ENCODE peak calls at places on chromosome 22, in four cellular contexts. U is AG09309, E is AG04450, I is A549. N is an unnamed sample.

GRCh38 chr22:23147632-23148387 is 2.5 kb downstream of the RAB36 start:
- DNase-seq in E (peak), I (no peak), U (peak), N (no peak)

GRCh38 chr22:44181912-44182590 is 1.3 kb downstream of the PARVG start:
- DNase-seq in E (no peak), I (no peak), U (no peak), N (no peak)

GRCh38 chr22:21727768-21728167 is 7.8 kb downstream of the YPEL1 start:
- DNase-seq in U (no peak), E (no peak), I (no peak), N (no peak)

GRCh38 chr22:24417200-24417599 is 10.2 kb upstream of the ADORA2A start:
- DNase-seq in I (no peak), U (no peak), E (no peak), N (no peak)

GRCh38 chr22:35620624-35621245 is 3.6 kb upstream of the MB start:
- DNase-seq in E (no peak), I (no peak), U (no peak), N (no peak)

GRCh38 chr22:34880667-34881066 is 185.3 kb upstream of the ISX start:
- DNase-seq in E (no peak), I (no peak), U (no peak), N (no peak)

GRCh38 chr22:26554956-26555355 is 35.0 kb downstream of the TPST2 start:
- DNase-seq in U (no peak), I (no peak), E (no peak), N (no peak)

GRCh38 chr22:47409501-47410275 is 647.2 kb downstream of the TBC1D22A start:
- DNase-seq in I (no peak), E (no peak), U (no peak), N (no peak)

DNA sequence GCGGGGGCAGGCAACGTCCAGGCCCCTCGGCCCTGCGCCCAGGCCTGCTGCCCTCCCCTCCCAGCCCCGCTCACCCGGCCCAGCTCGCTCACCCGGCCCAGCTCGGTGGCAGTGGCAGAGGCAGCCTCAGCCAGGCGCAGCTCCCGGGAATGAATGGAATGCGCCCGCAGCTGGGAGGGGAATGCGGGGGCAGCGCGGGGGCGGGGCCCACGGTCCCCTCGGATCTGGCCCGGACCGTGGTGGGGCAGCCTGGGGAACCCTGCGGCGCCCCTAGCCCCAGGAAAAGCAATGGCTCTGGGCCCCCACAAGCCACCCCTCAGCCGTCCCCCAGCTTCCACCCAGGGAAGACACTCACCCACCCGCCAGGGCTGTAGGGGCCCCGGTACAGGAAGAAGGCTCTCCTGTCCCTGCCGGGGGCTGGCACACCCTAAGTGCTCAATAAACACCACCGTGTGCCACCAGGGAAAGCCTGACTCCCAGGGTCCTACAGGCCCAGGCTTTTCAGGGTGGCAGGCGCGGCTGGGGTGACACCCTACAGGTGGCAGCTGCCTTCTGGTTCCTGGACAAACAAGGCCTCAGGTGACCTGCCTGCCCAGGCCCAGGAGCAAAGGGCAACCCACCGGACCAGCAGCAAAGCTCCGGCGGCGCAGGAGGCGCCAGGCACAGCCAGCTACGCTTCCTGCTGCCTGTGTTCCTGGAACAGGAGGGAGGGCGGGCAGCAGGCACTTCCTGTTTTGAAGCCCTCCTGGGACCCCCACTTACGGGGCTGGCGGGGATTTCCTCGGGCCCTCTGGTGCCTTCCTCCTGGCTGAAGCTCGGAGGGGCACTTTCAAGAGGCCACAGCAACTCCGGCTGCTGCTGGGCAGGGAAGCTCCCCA is 13.8 kb downstream of the PLXNB2 start:
- DNase-seq in E (no peak), I (no peak), U (peak), N (no peak)
- H3K4me3 ChIP-seq in E (peak), I (peak), U (peak), N (peak)

GRCh38 chr22:37457093-37457893 is 28.9 kb downstream of the MFNG start:
- DNase-seq in I (peak), E (no peak), U (no peak), N (peak)
- TF ChIP-seq CTCF in I (peak), E (peak), U (peak), N (peak)

DNA sequence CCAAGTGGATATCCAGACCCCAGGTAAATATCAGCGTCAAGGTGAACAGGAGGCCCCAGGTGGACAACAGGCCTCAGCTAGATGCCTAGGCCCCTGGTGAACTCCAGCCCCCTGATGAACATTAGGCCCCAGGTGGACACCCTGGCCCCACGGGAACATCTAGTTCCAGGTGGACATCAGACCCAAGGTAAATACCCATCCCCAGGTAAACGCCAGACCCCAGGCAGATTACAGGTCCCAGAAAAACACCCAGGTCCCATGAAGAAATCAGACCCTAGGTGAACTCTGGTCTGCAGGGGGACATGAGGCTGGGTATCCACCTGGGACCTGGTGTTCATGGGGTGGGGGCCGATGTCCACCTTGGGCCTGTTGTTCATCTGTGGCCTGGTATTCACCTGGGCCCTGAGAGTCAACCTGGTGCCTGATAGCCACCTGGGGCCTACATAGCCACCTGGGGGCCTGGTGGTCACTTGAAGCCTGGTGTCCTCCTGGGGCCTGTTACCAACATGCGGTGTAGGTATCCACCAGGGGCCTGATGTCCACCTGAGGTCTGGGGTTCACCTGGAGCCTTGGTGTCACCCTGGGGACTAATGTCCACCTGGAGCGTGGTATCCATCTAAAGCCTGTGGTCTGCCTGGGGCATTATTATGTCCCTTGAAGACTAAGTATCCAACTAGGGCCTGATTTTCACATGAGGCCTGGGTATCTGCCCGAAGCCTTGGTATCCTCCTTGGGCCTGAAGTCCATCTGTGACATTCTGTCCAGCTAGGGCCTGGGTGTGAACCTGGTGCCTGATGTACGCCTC is 56.8 kb upstream of the SEPTIN5 start:
- DNase-seq in E (no peak), I (no peak), U (no peak), N (no peak)
- H3K4me3 ChIP-seq in E (no peak), I (no peak), U (no peak), N (no peak)

GRCh38 chr22:19967850-19968449 is 26.3 kb upstream of the TXNRD2 start:
- DNase-seq in U (no peak), E (no peak), I (no peak), N (no peak)

GRCh38 chr22:19964701-19965386 is 23.2 kb upstream of the TXNRD2 start:
- DNase-seq in U (no peak), E (no peak), I (no peak), N (no peak)

GRCh38 chr22:19963863-19964642 is 22.4 kb upstream of the TXNRD2 start:
- DNase-seq in U (no peak), I (no peak), E (no peak), N (no peak)

GRCh38 chr22:19966908-19967750 is 25.5 kb upstream of the TXNRD2 start:
- DNase-seq in E (no peak), I (no peak), U (no peak), N (no peak)

DNA sequence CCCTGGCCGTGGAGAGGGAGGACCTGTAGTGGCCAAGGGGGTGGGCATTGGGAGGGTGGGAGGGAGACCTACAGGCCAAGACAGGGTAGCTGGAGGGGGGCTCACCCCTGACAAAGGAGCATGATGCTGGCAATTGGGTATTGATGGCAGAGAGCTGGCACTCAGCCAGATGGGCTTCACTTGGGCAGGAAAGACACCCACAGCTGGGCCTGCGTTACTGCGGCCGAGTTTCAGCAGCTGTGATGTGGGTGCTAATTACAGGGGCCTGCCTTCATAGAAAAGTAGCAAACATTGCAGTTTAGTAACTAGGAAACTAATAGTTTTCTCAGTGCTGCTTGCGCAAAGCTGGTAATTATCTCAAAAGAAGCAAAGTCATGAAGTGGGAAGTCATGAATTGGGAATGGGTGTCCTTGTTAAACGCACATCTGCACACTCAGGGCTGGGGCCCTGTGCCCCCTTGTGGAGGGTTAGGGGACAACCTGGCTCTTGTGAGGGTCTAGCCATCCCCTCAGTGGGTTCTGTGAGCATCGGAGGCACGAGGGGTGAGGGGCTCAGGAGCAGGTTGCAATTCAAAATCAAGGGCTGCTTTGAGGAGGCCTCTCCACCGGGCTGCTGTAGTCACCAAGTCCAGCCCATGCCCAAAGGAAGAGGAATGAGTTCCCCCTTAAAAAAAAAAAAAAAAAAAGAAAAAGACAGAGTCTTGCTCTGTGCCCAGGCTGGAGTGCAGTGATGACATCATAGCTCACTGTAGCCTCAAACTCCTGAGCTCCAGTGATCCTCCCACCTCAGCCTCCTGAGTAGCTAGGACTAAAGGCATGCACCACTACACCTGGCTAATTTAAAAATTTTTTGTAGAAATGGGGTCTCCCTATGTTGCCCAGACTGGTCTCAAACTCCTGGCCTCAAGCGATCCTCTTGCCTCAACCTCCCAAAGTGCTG is 24.4 kb upstream of the TXNRD2 start:
- DNase-seq in E (no peak), I (no peak), U (no peak), N (no peak)
- TF ChIP-seq CTCF in E (peak), I (no peak), U (peak), N (peak)

GRCh38 chr22:46087336-46087690 is 63.0 kb upstream of the PPARA start:
- DNase-seq in I (no peak), U (no peak), E (no peak), N (no peak)

GRCh38 chr22:46090051-46090591 is 60.2 kb upstream of the PPARA start:
- DNase-seq in E (no peak), U (no peak), I (no peak), N (no peak)

GRCh38 chr22:46089426-46090041 is 60.8 kb upstream of the PPARA start:
- DNase-seq in E (no peak), U (no peak), I (no peak), N (no peak)

GRCh38 chr22:46087816-46088277 is 62.5 kb upstream of the PPARA start:
- DNase-seq in E (peak), U (peak), I (no peak), N (peak)

DNA sequence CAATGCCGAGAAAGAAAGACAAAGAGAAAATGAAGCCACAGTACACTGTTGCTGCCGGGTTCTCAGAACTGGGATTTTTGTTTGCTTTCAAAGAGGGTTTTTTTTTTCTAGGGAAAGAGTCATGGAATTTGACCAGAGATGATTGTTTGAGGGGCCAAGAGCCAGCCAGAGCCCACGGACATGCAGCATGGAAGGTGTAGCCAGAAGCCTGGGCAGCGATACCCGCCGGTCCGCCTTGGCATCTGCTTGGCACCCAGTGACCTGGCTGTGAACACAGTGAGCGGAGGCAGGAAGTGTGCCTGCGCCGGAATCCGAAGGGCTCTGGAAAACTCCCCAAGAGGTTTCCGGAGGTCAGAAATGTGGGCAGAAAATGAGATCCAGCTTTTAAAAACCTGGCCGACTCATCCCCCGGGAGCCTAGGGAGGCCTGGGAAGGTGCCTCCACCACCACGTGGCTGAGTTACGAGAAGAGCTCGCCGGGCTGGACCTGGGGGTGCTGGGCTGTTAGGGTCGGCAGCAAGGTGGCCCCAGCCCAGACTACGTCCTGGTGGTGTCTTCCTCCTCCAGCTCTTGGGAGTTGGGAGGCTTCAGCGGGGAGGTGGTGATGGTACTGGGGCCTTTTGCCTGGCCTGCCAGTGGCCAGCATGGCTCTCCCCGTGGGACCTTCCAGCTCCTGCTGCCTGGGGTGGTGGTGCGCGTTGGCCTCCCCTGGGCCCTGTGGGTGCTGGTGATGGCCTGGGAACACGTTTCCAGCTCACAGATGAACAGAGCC is 61.6 kb upstream of the PPARA start:
- DNase-seq in I (no peak), E (no peak), U (peak), N (no peak)
- H3K4me3 ChIP-seq in I (peak), E (no peak), U (peak), N (peak)

GRCh38 chr22:38260760-38261477 is 11.9 kb downstream of the TMEM184B start:
- DNase-seq in U (no peak), I (no peak), E (no peak), N (no peak)
- TF ChIP-seq CTCF in U (peak), I (no peak), E (peak), N (peak)

GRCh38 chr22:39316440-39317083 is 2.9 kb downstream of the RPL3 start:
- DNase-seq in E (peak), I (no peak), U (peak), N (peak)
- H3K4me3 ChIP-seq in E (peak), I (peak), U (peak), N (peak)

GRCh38 chr22:43053176-43053575 is 36.0 kb downstream of the TTLL1 start:
- DNase-seq in E (no peak), I (no peak), U (no peak), N (no peak)
- TF ChIP-seq CTCF in E (peak), I (no peak), U (no peak), N (peak)

N was measured in astrocyte of the cerebellum.